ENCODE peak calls at places on chromosomes 16 and 17, in eight cellular contexts. L is prostate gland, Y is heart right ventricle, U is right atrium auricular region, M is cardiac muscle cell, G is BJ, E is fibroblast of mammary gland, V is astrocyte of the cerebellum. C is an unnamed sample.
A peak's percentile ranks its signal among the peaks of the same experiment; 100 is the strongest.

GRCh38 chr16:3131755-3132377 is 3.0 kb upstream of the ZNF213 start:
- DNase-seq in L (no peak), Y (no peak), U (no peak), M (peak; percentile 46), G (no peak), E (peak; percentile 41), V (no peak), C (no peak)

GRCh38 chr17:50087246-50087911 is 7.8 kb upstream of the PDK2 start:
- DNase-seq in L (peak; percentile 53), Y (peak; percentile 78), U (peak; percentile 75), M (peak; percentile 83), G (no peak), E (peak; percentile 74), V (no peak), C (no peak)

GRCh38 chr17:7856081-7856791 is 1.1 kb downstream of the NAA38 start:
- DNase-seq in L (peak; percentile 53), Y (peak; percentile 77), U (no peak), M (peak; percentile 77), G (no peak), E (peak; percentile 57), V (no peak), C (peak; percentile 93)

GRCh38 chr16:5461574-5461973 is 364.0 kb upstream of the EEF2KMT start:
- DNase-seq in L (no peak), Y (no peak), U (no peak), M (no peak), G (no peak), E (no peak), V (no peak), C (no peak)

GRCh38 chr17:70123193-70123592 is 46.1 kb upstream of the KCNJ2 start:
- DNase-seq in L (no peak), Y (no peak), U (no peak), M (no peak), G (no peak), E (no peak), V (no peak), C (no peak)

GRCh38 chr17:17849147-17849820 is 12.5 kb upstream of the SREBF1 start:
- DNase-seq in L (no peak), Y (peak; percentile 55), U (peak; percentile 75), M (peak; percentile 76), G (no peak), E (peak; percentile 82), V (no peak), C (no peak)

GRCh38 chr16:79599837-79600635 is 501 bp downstream of the MAF start:
- DNase-seq in L (peak; percentile 55), Y (peak; percentile 75), U (no peak), M (peak; percentile 57), G (no peak), E (no peak), V (no peak), C (no peak)

GRCh38 chr16:26981266-26981938 is 85.3 kb upstream of the C16orf82 start:
- DNase-seq in L (no peak), Y (no peak), U (no peak), M (peak; percentile 5), G (peak; percentile 24), E (peak; percentile 90), V (peak; percentile 41), C (no peak)

GRCh38 chr16:3157229-3158013 is 22.6 kb downstream of the ZNF213 start:
- DNase-seq in L (peak; percentile 39), Y (peak; percentile 53), U (peak; percentile 71), M (peak; percentile 93), G (peak; percentile 73), E (peak; percentile 97), V (peak; percentile 58), C (no peak)

GRCh38 chr16:50367777-50368409 is 895 bp downstream of the BRD7 start:
- DNase-seq in L (no peak), Y (no peak), U (no peak), M (no peak), G (no peak), E (peak; percentile 25), V (no peak), C (no peak)

GRCh38 chr16:88570691-88571092 is 489 bp downstream of the ZC3H18 start:
- DNase-seq in L (no peak), Y (peak; percentile 31), U (no peak), M (peak; percentile 3), G (no peak), E (no peak), V (no peak), C (no peak)

GRCh38 chr17:27956601-27957445 is 63.7 kb upstream of the LYRM9 start:
- DNase-seq in L (no peak), Y (no peak), U (no peak), M (peak; percentile 63), G (no peak), E (peak; percentile 8), V (no peak), C (no peak)

GRCh38 chr17:59425085-59425901 is 93.8 kb downstream of the YPEL2 start:
- DNase-seq in L (no peak), Y (peak; percentile 47), U (peak; percentile 73), M (peak; percentile 81), G (no peak), E (peak; percentile 80), V (no peak), C (no peak)

GRCh38 chr16:4314532-4315184 is 1.2 kb upstream of the GLIS2 start:
- DNase-seq in L (no peak), Y (no peak), U (no peak), M (peak; percentile 59), G (no peak), E (peak; percentile 64), V (no peak), C (no peak)

GRCh38 chr16:17001471-17001870 is 469.3 kb downstream of the XYLT1 start:
- DNase-seq in L (no peak), Y (no peak), U (no peak), M (no peak), G (no peak), E (no peak), V (no peak), C (no peak)
- H3K4me3 ChIP-seq in L (no peak overlapping the region), Y (no peak overlapping the region), U (no peak overlapping the region), M (no peak overlapping the region), G (no peak overlapping the region), E (no peak overlapping the region), V (no peak overlapping the region), C (no peak overlapping the region)

DNA sequence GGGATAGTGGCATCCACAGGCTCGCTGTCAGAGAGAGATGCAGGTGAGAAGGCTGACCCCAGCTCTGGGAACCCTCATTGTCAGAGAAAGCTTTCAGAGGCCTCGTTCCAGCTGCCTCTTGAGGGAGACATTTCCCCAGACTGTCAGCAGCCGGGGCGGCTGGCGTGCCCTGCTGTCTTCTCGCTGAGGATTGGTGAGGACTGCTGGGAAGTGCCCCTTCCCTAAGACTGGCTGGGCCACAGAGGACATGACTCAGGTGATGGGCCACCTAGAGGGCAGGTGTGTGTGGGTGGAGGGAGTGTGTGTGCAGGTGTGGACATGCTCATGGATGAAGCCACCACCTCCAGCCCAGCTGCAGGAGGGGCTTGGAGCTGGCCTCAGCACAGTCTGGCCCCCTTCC is 25.3 kb downstream of the SPACA3 start:
- DNase-seq in L (no peak), Y (no peak), U (no peak), M (no peak), G (no peak), E (no peak), V (no peak), C (no peak)
- TF ChIP-seq CTCF in L (no peak), Y (no peak), U (no peak), M (no peak), G (no peak), E (no peak), V (no peak), C (no peak)

GRCh38 chr16:68564367-68564985 is 25.4 kb downstream of the ZFP90 start:
- DNase-seq in L (no peak), Y (no peak), U (no peak), M (peak; percentile 5), G (no peak), E (peak; percentile 33), V (no peak), C (no peak)

DNA sequence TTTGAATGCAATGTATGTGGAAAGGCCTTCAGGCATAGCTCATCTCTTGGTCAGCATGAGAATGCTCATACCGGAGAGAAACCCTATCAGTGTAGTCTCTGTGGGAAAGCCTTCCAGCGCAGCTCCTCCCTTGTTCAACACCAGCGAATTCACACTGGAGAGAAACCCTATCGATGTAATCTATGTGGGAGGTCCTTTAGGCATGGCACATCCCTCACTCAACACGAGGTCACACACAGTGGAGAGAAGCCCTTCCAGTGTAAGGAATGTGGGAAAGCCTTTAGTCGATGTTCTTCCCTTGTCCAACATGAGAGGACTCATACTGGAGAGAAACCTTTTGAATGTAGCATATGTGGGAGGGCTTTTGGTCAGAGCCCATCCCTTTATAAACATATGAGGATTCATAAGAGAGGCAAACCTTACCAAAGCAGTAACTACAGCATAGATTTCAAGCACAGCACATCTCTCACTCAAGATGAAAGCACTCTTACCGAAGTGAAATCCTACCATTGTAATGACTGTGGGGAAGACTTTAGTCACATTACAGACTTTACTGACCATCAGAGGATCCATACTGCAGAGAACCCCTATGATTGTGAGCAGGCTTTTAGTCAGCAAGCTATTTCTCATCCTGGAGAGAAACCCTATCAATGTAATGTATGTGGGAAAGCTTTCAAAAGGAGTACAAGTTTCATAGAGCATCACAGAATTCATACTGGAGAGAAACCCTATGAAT is 24.7 kb downstream of the ZFP90 start:
- DNase-seq in L (no peak), Y (no peak), U (no peak), M (no peak), G (no peak), E (no peak), V (no peak), C (no peak)
- H3K4me3 ChIP-seq in L (no peak overlapping the region), Y (no peak overlapping the region), U (no peak overlapping the region), M (no peak overlapping the region), G (no peak overlapping the region), E (no peak overlapping the region), V (no peak overlapping the region), C (no peak overlapping the region)

GRCh38 chr17:66675273-66675990 is 159.5 kb upstream of the CACNG5 start:
- DNase-seq in L (no peak), Y (no peak), U (no peak), M (no peak), G (no peak), E (no peak), V (no peak), C (no peak)

GRCh38 chr17:66675991-66676371 is 158.9 kb upstream of the CACNG5 start:
- DNase-seq in L (peak; percentile 93), Y (no peak), U (no peak), M (no peak), G (no peak), E (peak; percentile 36), V (no peak), C (no peak)

GRCh38 chr17:66676421-66676820 is 158.5 kb upstream of the CACNG5 start:
- DNase-seq in L (peak; percentile 89), Y (no peak), U (no peak), M (no peak), G (no peak), E (peak; percentile 25), V (no peak), C (peak; percentile 94)

GRCh38 chr17:66670211-66670610 is 164.7 kb upstream of the CACNG5 start:
- DNase-seq in L (no peak), Y (no peak), U (no peak), M (no peak), G (no peak), E (no peak), V (no peak), C (no peak)

GRCh38 chr17:66673668-66674276 is 161.1 kb upstream of the CACNG5 start:
- DNase-seq in L (peak; percentile 73), Y (no peak), U (no peak), M (peak; percentile 75), G (no peak), E (peak; percentile 69), V (peak; percentile 44), C (no peak)
- TF ChIP-seq CTCF in L (peak; percentile 70), Y (peak; percentile 66), U (peak; percentile 82), M (peak; percentile 76), G (peak; percentile 79), E (peak; percentile 71), V (peak; percentile 79), C (peak; percentile 78)

C was measured in vagina.